ENCODE peak calls at places on chromosome 5, in nine cellular contexts. Q, H, K, M, C, L, J, A and X are unnamed samples.

GRCh38 chr5:179834120-179834519 is 13.4 kb downstream of the SQSTM1 start:
- DNase-seq in K (no peak), M (no peak), Q (no peak), C (no peak), J (peak; percentile 12), A (no peak), H (no peak), L (no peak), X (no peak)

GRCh38 chr5:128782446-128782845 is 182.8 kb upstream of the SLC27A6 start:
- DNase-seq in H (no peak), A (no peak), C (no peak), L (no peak), Q (no peak), K (no peak), M (peak; percentile 73), J (peak; percentile 69), X (no peak)

GRCh38 chr5:139561655-139562451 is 714 bp downstream of the UBE2D2 start:
- DNase-seq in Q (peak; percentile 19), A (peak; percentile 45), H (peak; percentile 90), M (peak; percentile 72), C (no peak), J (peak; percentile 55), L (no peak), K (peak; percentile 22), X (no peak)

GRCh38 chr5:33969572-33970452 is 14.7 kb downstream of the SLC45A2 start:
- DNase-seq in Q (no peak), M (no peak), C (no peak), J (no peak), H (no peak), L (no peak), A (peak; percentile 75), K (no peak), X (no peak)

GRCh38 chr5:175230299-175230698 is 213.7 kb downstream of the DRD1 start:
- DNase-seq in A (no peak), Q (no peak), K (no peak), L (no peak), J (no peak), C (no peak), H (no peak), M (no peak), X (no peak)

GRCh38 chr5:170100051-170100943 is 5.4 kb upstream of the FOXI1 start:
- DNase-seq in H (no peak), Q (peak; percentile 59), K (peak; percentile 15), J (peak; percentile 75), L (peak; percentile 80), M (peak; percentile 85), C (peak; percentile 26), A (peak; percentile 95), X (peak; percentile 53)

GRCh38 chr5:62260510-62260909 is 45.5 kb upstream of the KIF2A start:
- DNase-seq in H (no peak), K (no peak), M (no peak), Q (no peak), J (no peak), L (peak; percentile 38), A (no peak), C (no peak), X (no peak)

GRCh38 chr5:171816666-171817065 is 31.0 kb downstream of the SMIM23 start:
- DNase-seq in A (no peak), J (no peak), L (no peak), H (no peak), C (no peak), Q (no peak), M (no peak), K (no peak), X (no peak)

GRCh38 chr5:77449981-77450380 is 42.1 kb downstream of the WDR41 start:
- DNase-seq in C (no peak), M (no peak), Q (no peak), J (no peak), H (no peak), L (no peak), K (no peak), A (no peak), X (no peak)

GRCh38 chr5:6716634-6717149 is 3.5 kb downstream of the TENT4A start:
- DNase-seq in A (no peak), M (peak; percentile 21), C (no peak), H (no peak), Q (no peak), K (no peak), J (no peak), L (no peak), X (no peak)

GRCh38 chr5:53419247-53419646 is 61.2 kb upstream of the FST start:
- DNase-seq in K (no peak), H (no peak), M (no peak), A (no peak), J (no peak), Q (no peak), C (no peak), L (no peak), X (no peak)

GRCh38 chr5:135012951-135013391 is 21.1 kb downstream of the PITX1 start:
- DNase-seq in K (no peak), M (peak; percentile 26), J (peak; percentile 20), Q (no peak), A (no peak), H (peak; percentile 59), C (no peak), L (no peak), X (no peak)

GRCh38 chr5:160083012-160083436 is 36.2 kb downstream of the PWWP2A start:
- DNase-seq in L (no peak), Q (no peak), M (no peak), K (no peak), A (no peak), J (no peak), H (no peak), C (no peak), X (no peak)

GRCh38 chr5:10645146-10645545 is 81.3 kb downstream of the ANKRD33B start:
- DNase-seq in Q (no peak), J (no peak), A (no peak), M (no peak), C (no peak), L (no peak), H (peak; percentile 45), K (no peak), X (no peak)

GRCh38 chr5:150350524-150351344 is 6.8 kb upstream of the TCOF1 start:
- DNase-seq in J (peak; percentile 75), H (no peak), L (no peak), M (peak; percentile 81), Q (peak; percentile 19), C (no peak), A (peak; percentile 94), K (peak; percentile 13), X (no peak)

GRCh38 chr5:54862036-54862435 is 123.4 kb downstream of the ESM1 start:
- DNase-seq in J (no peak), A (no peak), L (no peak), C (no peak), Q (no peak), H (no peak), M (no peak), K (no peak), X (no peak)

GRCh38 chr5:156631005-156631404 is 219.1 kb upstream of the PPP1R2B start:
- DNase-seq in Q (no peak), C (no peak), L (no peak), J (no peak), A (no peak), K (no peak), H (no peak), M (no peak), X (no peak)

GRCh38 chr5:91361055-91361701 is 21.9 kb downstream of the ARRDC3 start:
- DNase-seq in H (no peak), Q (no peak), M (no peak), J (no peak), A (no peak), K (no peak), C (no peak), L (no peak), X (no peak)

GRCh38 chr5:71533614-71534013 is 53.5 kb upstream of the MCCC2 start:
- DNase-seq in J (no peak), K (no peak), M (no peak), A (no peak), H (no peak), L (no peak), C (no peak), Q (no peak), X (no peak)

GRCh38 chr5:75405296-75405695 is 68.3 kb downstream of the HMGCR start:
- DNase-seq in Q (no peak), K (no peak), J (no peak), C (no peak), L (no peak), H (no peak), M (no peak), A (no peak), X (no peak)

GRCh38 chr5:130995851-130996250 is 169.2 kb downstream of the HINT1 start:
- DNase-seq in Q (no peak), A (no peak), C (no peak), K (no peak), H (no peak), M (no peak), L (no peak), J (no peak), X (no peak)

GRCh38 chr5:111628901-111629300 is 116.6 kb upstream of the STARD4 start:
- DNase-seq in K (no peak), A (no peak), J (no peak), Q (no peak), M (no peak), L (no peak), C (no peak), H (no peak), X (no peak)

GRCh38 chr5:178288373-178289368 is 56.1 kb upstream of the PHYKPL start:
- DNase-seq in K (no peak), H (no peak), M (no peak), C (no peak), Q (no peak), L (peak; percentile 7), J (no peak), A (no peak), X (no peak)

GRCh38 chr5:1514027-1514818 is 9.5 kb downstream of the LPCAT1 start:
- DNase-seq in A (peak; percentile 49), C (no peak), K (no peak), L (no peak), J (peak; percentile 36), M (peak; percentile 51), H (peak; percentile 80), Q (no peak), X (no peak)

GRCh38 chr5:93092349-93093105 is 488.5 kb downstream of the NR2F1-AS1 start:
- DNase-seq in C (no peak), H (no peak), J (no peak), M (no peak), K (no peak), A (no peak), Q (no peak), L (no peak), X (no peak)

GRCh38 chr5:56837956-56838355 is 22.6 kb downstream of the MAP3K1 start:
- DNase-seq in J (no peak), A (no peak), Q (no peak), M (no peak), C (no peak), L (no peak), H (no peak), K (no peak), X (no peak)

GRCh38 chr5:178236685-178237084 is 4.1 kb upstream of the PHYKPL start:
- DNase-seq in K (no peak), Q (no peak), A (no peak), J (no peak), M (no peak), H (no peak), C (no peak), L (no peak), X (no peak)

GRCh38 chr5:636951-637350 is 24.8 kb downstream of the CEP72 start:
- DNase-seq in K (no peak), A (no peak), Q (no peak), M (no peak), L (no peak), C (no peak), H (peak; percentile 87), J (no peak), X (no peak)

GRCh38 chr5:82290005-82290404 is 11.9 kb upstream of the RPS23 start:
- DNase-seq in A (no peak), Q (no peak), M (no peak), C (no peak), J (no peak), L (no peak), K (no peak), H (no peak), X (no peak)

GRCh38 chr5:56456002-56456401 is 222.9 kb upstream of the ANKRD55 start:
- DNase-seq in C (no peak), J (no peak), A (no peak), Q (no peak), H (no peak), K (no peak), L (no peak), M (no peak), X (no peak)

GRCh38 chr5:169827769-169828168 is 152.5 kb downstream of the INSYN2B start:
- DNase-seq in Q (no peak), A (no peak), J (no peak), C (no peak), L (no peak), K (no peak), M (no peak), H (no peak), X (no peak)